ENCODE peak calls at places on chromosomes 7 and 10, in four cellular contexts. J is fibroblast of villous mesenchyme; T is hepatocyte; M is CD8-positive, alpha-beta T cell. Q is an unnamed sample.

GRCh38 chr10:77031531-77031930 is 606.1 kb downstream of the KCNMA1 start:
- DNase-seq in J (no peak), T (no peak), M (no peak), Q (no peak)

GRCh38 chr7:50595538-50596102 is 30.4 kb upstream of the DDC start:
- DNase-seq in J (peak; percentile 31), T (peak; percentile 37), M (no peak), Q (no peak)

GRCh38 chr10:13808556-13809391 is 222.0 kb downstream of the PRPF18 start:
- DNase-seq in J (no peak), T (no peak), M (no peak), Q (no peak)

GRCh38 chr7:17298840-17299476 is 506 bp downstream of the AHR start:
- DNase-seq in J (peak; percentile 18), T (peak; percentile 63), M (peak; percentile 75), Q (no peak)

GRCh38 chr10:116721048-116721897 is 21.1 kb downstream of the HSPA12A start:
- DNase-seq in J (no peak), T (no peak), M (no peak), Q (no peak)

GRCh38 chr7:151393031-151393977 is 16.5 kb downstream of the WDR86 start:
- DNase-seq in J (no peak), T (no peak), M (no peak), Q (no peak)

GRCh38 chr7:22137466-22137865 is 191.8 kb upstream of the CDCA7L start:
- DNase-seq in J (peak; percentile 6), T (no peak), M (no peak), Q (no peak)

GRCh38 chr7:143227806-143228205 is 6.0 kb downstream of the TAS2R40 start:
- DNase-seq in J (no peak), T (no peak), M (no peak), Q (no peak)

GRCh38 chr10:103127241-103127640 is 65.8 kb downstream of the NT5C2 start:
- DNase-seq in J (no peak), T (no peak), M (no peak), Q (no peak)

GRCh38 chr10:119205926-119206602 is 1.3 kb upstream of the GRK5 start:
- DNase-seq in J (no peak), T (peak; percentile 41), M (peak; percentile 60), Q (no peak)

GRCh38 chr10:79488303-79488702 is 24.0 kb upstream of the EIF5AL1 start:
- DNase-seq in J (peak; percentile 95), T (peak; percentile 81), M (no peak), Q (no peak)

GRCh38 chr7:142001163-142001874 is 5.6 kb downstream of the MGAM start:
- DNase-seq in J (no peak), T (peak; percentile 74), M (no peak), Q (no peak)

GRCh38 chr10:86363833-86364511 is 2.6 kb downstream of the GRID1 start:
- DNase-seq in J (no peak), T (no peak), M (no peak), Q (no peak)

GRCh38 chr7:44264221-44264956 is 61.0 kb downstream of the CAMK2B start:
- DNase-seq in J (no peak), T (no peak), M (no peak), Q (peak; percentile 70)

GRCh38 chr10:113056468-113057021 is 106.5 kb downstream of the TCF7L2 start:
- DNase-seq in J (peak; percentile 92), T (peak; percentile 41), M (no peak), Q (no peak)

GRCh38 chr7:72326365-72326764 is 85.8 kb downstream of the CALN1 start:
- DNase-seq in J (no peak), T (no peak), M (no peak), Q (no peak)

GRCh38 chr10:11145498-11145855 is 127.8 kb downstream of the CELF2 start:
- DNase-seq in J (no peak), T (peak; percentile 41), M (peak; percentile 79), Q (no peak)

GRCh38 chr10:21334891-21335696 is 190.4 kb downstream of the SKIDA1 start:
- DNase-seq in J (peak; percentile 95), T (peak; percentile 68), M (no peak), Q (no peak)

GRCh38 chr7:81053623-81054022 is 134.8 kb upstream of the SEMA3C start:
- DNase-seq in J (no peak), T (peak; percentile 13), M (no peak), Q (no peak)

GRCh38 chr10:13877154-13877909 is 290.6 kb downstream of the PRPF18 start:
- DNase-seq in J (no peak), T (no peak), M (no peak), Q (no peak)

GRCh38 chr10:73467210-73467609 is 28.6 kb downstream of the PPP3CB start:
- DNase-seq in J (no peak), T (no peak), M (no peak), Q (no peak)

GRCh38 chr7:99784007-99784406 is at the start of gene CYP3A4:
- DNase-seq in J (no peak), T (no peak), M (no peak), Q (no peak)

GRCh38 chr7:140525741-140526140 is 46.4 kb upstream of the MKRN1 start:
- DNase-seq in J (no peak), T (no peak), M (peak; percentile 61), Q (no peak)

GRCh38 chr7:159096736-159097581 is 47.7 kb downstream of the VIPR2 start:
- DNase-seq in J (no peak), T (no peak), M (no peak), Q (no peak)

GRCh38 chr7:77651544-77652162 is 44.6 kb upstream of the RSBN1L start:
- DNase-seq in J (peak; percentile 49), T (peak; percentile 66), M (no peak), Q (no peak)

GRCh38 chr10:22681783-22682183 is 32.6 kb downstream of the PIP4K2A start:
- DNase-seq in J (peak; percentile 57), T (peak; percentile 48), M (peak; percentile 64), Q (no peak)

GRCh38 chr10:1328409-1328808 is 272.2 kb downstream of the WDR37 start:
- DNase-seq in J (no peak), T (no peak), M (no peak), Q (no peak)

DNA sequence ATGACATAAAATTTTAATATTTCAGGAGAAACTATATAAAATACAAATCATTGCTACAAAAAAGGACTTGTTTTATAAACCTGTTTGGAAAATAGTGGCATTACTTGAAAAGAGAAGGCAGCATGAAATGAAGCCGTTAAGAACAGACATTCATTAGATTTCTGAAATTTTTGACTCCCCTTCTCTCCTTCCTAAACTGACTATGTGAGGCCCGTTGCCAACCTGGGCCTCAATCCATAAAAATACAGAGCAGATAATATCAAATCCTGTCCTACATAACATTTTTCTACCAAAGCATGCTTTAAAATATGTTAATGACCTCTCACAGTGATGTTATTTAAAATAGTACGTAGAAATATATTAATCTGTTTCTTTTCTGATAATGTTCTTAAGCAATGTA is 34.5 kb upstream of the ING3 start:
- DNase-seq in J (no peak), T (no peak), M (no peak), Q (no peak)
- TF ChIP-seq CTCF in J (no peak), T (no peak), M (no peak), Q (no peak)

DNA sequence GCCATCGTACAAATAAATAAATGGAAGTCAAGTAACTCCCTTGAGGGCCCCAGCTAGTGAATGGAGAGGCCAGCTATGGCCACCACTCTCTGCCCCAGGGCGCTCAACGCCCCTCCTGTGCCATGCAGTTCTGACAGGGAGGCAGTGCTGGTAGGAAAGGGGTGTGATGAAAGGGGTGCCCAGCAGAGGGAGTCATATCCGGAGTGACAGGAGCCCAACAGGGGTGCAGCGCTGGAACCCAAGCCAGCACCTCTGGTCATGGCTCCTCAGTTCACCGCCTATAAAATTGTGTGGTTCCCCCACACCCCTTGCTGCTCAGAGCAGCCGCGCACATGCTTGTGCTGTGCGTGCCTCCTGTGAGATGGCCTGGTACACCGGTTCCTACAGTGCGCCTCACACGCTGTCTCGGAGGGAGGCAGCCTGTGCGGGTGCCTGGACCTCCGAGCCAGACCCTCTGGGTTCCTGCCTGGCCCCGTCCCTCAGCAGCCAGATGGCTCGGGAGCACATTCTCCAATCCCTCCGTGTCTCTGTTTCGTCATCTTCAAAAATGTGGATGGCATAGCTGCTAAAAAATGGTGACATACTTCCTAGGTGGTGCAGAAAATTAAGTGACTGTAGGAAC is 125.6 kb downstream of the EGFR start:
- DNase-seq in J (no peak), T (no peak), M (no peak), Q (no peak)
- TF ChIP-seq CTCF in J (peak; percentile 44), T (no peak), M (no peak), Q (peak; percentile 8)

GRCh38 chr10:34794835-34795234 is 20.3 kb downstream of the PARD3 start:
- DNase-seq in J (no peak), T (no peak), M (no peak), Q (no peak)

GRCh38 chr10:34792881-34793280 is 22.2 kb downstream of the PARD3 start:
- DNase-seq in J (no peak), T (no peak), M (no peak), Q (no peak)

GRCh38 chr10:34791228-34791627 is 23.9 kb downstream of the PARD3 start:
- DNase-seq in J (no peak), T (no peak), M (no peak), Q (no peak)

GRCh38 chr10:34789993-34790506 is 25.0 kb downstream of the PARD3 start:
- DNase-seq in J (no peak), T (peak; percentile 60), M (no peak), Q (no peak)

GRCh38 chr10:34791947-34792346 is 23.1 kb downstream of the PARD3 start:
- DNase-seq in J (no peak), T (no peak), M (no peak), Q (no peak)
- TF ChIP-seq CTCF in J (no peak), T (no peak), M (no peak), Q (no peak)

DNA sequence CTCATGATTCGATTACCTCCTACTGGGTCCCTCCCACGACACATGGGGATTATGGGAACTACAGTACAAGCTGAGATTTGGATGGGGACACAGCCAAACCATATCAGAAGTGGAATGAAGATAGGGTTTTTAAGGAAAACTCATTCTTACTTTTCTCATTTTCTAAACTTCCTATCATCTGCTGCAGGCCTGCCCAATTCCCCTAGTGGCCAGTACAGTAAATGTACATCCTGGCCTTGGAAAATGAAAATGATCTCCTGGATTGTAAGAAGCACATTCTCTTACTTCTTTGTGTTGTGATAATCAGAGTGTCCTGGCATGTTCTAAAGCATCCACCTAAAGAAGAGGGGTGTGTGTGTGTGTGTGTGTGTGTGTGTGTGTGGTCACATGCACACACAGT is 421.7 kb downstream of the LRMDA start:
- DNase-seq in J (peak; percentile 10), T (no peak), M (no peak), Q (no peak)
- TF ChIP-seq CTCF in J (peak; percentile 52), T (peak; percentile 25), M (no peak), Q (no peak)

GRCh38 chr7:157936976-157937375 is 600.2 kb downstream of the DNAJB6 start:
- DNase-seq in J (no peak), T (no peak), M (no peak), Q (no peak)
- TF ChIP-seq CTCF in J (no peak), T (no peak), M (no peak), Q (no peak)

GRCh38 chr10:132591166-132591971 is 53.8 kb downstream of the INPP5A start:
- DNase-seq in J (peak; percentile 52), T (peak; percentile 75), M (no peak), Q (no peak)
- TF ChIP-seq CTCF in J (no peak), T (no peak), M (no peak), Q (no peak)

Q was measured in D721Med.